ENCODE peak calls at places on chromosomes 6 and 20, in seven cellular contexts. One of them, this sample, is unnamed.

GRCh38 chr6:40947876-40948514 is 91.0 kb downstream of the UNC5CL start:
- DNase-seq in HCT116: no peak
- DNase-seq in H1: no peak
- DNase-seq in HepG2: no peak
- DNase-seq in K562: no peak
- DNase-seq in GM12878: no peak
- DNase-seq in SK-N-SH: no peak
- DNase-seq in this sample: peak

GRCh38 chr6:107638493-107638892 is 148.6 kb downstream of the SOBP start:
- DNase-seq in SK-N-SH: no peak
- DNase-seq in H1: no peak
- DNase-seq in HCT116: no peak
- DNase-seq in K562: no peak
- DNase-seq in GM12878: no peak
- DNase-seq in HepG2: no peak
- DNase-seq in this sample: no peak

GRCh38 chr6:111738156-111738555 is 132.5 kb upstream of the TRAF3IP2 start:
- DNase-seq in GM12878: no peak
- DNase-seq in SK-N-SH: no peak
- DNase-seq in K562: no peak
- DNase-seq in HCT116: no peak
- DNase-seq in HepG2: no peak
- DNase-seq in H1: no peak
- DNase-seq in this sample: no peak

GRCh38 chr20:44022464-44022863 is 107.8 kb downstream of the TOX2 start:
- DNase-seq in HepG2: no peak
- DNase-seq in GM12878: no peak
- DNase-seq in SK-N-SH: no peak
- DNase-seq in H1: no peak
- DNase-seq in K562: no peak
- DNase-seq in HCT116: no peak
- DNase-seq in this sample: no peak

GRCh38 chr6:29651413-29652197 is 5.3 kb upstream of the MOG start:
- DNase-seq in K562: peak
- DNase-seq in HCT116: peak
- DNase-seq in SK-N-SH: peak
- DNase-seq in HepG2: peak
- DNase-seq in H1: no peak
- DNase-seq in GM12878: no peak
- DNase-seq in this sample: no peak

GRCh38 chr6:4085329-4085695 is 6.4 kb upstream of the FAM217A start:
- DNase-seq in GM12878: no peak
- DNase-seq in HepG2: no peak
- DNase-seq in SK-N-SH: no peak
- DNase-seq in K562: no peak
- DNase-seq in H1: no peak
- DNase-seq in HCT116: no peak
- DNase-seq in this sample: no peak

GRCh38 chr6:49054311-49054710 is 408.7 kb downstream of the MMUT start:
- DNase-seq in HCT116: no peak
- DNase-seq in H1: no peak
- DNase-seq in HepG2: no peak
- DNase-seq in SK-N-SH: no peak
- DNase-seq in K562: no peak
- DNase-seq in GM12878: no peak
- DNase-seq in this sample: no peak

GRCh38 chr6:163790296-163790840 is 375.9 kb downstream of the QKI start:
- DNase-seq in GM12878: no peak
- DNase-seq in K562: no peak
- DNase-seq in HCT116: no peak
- DNase-seq in H1: no peak
- DNase-seq in SK-N-SH: no peak
- DNase-seq in HepG2: no peak
- DNase-seq in this sample: no peak

GRCh38 chr6:95417856-95418255 is 159.5 kb upstream of the MANEA start:
- DNase-seq in K562: no peak
- DNase-seq in HCT116: no peak
- DNase-seq in GM12878: no peak
- DNase-seq in SK-N-SH: no peak
- DNase-seq in H1: no peak
- DNase-seq in HepG2: no peak
- DNase-seq in this sample: no peak

GRCh38 chr6:38488876-38489275 is 150.9 kb downstream of the BTBD9 start:
- DNase-seq in HepG2: no peak
- DNase-seq in SK-N-SH: no peak
- DNase-seq in H1: no peak
- DNase-seq in HCT116: no peak
- DNase-seq in K562: no peak
- DNase-seq in GM12878: no peak
- DNase-seq in this sample: no peak

GRCh38 chr6:125262026-125263013 is 39.4 kb downstream of the HDDC2 start:
- DNase-seq in H1: no peak
- DNase-seq in SK-N-SH: no peak
- DNase-seq in K562: no peak
- DNase-seq in HCT116: no peak
- DNase-seq in GM12878: no peak
- DNase-seq in HepG2: no peak
- DNase-seq in this sample: no peak

GRCh38 chr20:16290358-16290757 is 282.9 kb downstream of the KIF16B start:
- DNase-seq in K562: no peak
- DNase-seq in SK-N-SH: no peak
- DNase-seq in GM12878: no peak
- DNase-seq in HCT116: no peak
- DNase-seq in HepG2: no peak
- DNase-seq in H1: no peak
- DNase-seq in this sample: no peak

GRCh38 chr6:42409582-42409981 is 42.1 kb downstream of the TRERF1 start:
- DNase-seq in GM12878: no peak
- DNase-seq in H1: no peak
- DNase-seq in HepG2: no peak
- DNase-seq in K562: no peak
- DNase-seq in HCT116: no peak
- DNase-seq in SK-N-SH: no peak
- DNase-seq in this sample: no peak

GRCh38 chr6:43747734-43748133 is 22.3 kb upstream of the VEGFA start:
- DNase-seq in K562: no peak
- DNase-seq in SK-N-SH: no peak
- DNase-seq in HepG2: no peak
- DNase-seq in GM12878: no peak
- DNase-seq in H1: no peak
- DNase-seq in HCT116: no peak
- DNase-seq in this sample: no peak

GRCh38 chr20:43690943-43691598 is 24.2 kb downstream of the MYBL2 start:
- DNase-seq in HepG2: no peak
- DNase-seq in GM12878: no peak
- DNase-seq in SK-N-SH: no peak
- DNase-seq in K562: peak
- DNase-seq in HCT116: no peak
- DNase-seq in H1: no peak
- DNase-seq in this sample: no peak

GRCh38 chr6:7424967-7425807 is 35.6 kb downstream of the RIOK1 start:
- DNase-seq in HepG2: peak
- DNase-seq in HCT116: peak
- DNase-seq in H1: no peak
- DNase-seq in K562: no peak
- DNase-seq in SK-N-SH: peak
- DNase-seq in GM12878: no peak
- DNase-seq in this sample: no peak

GRCh38 chr6:44462335-44462734 is 74.8 kb downstream of the CDC5L start:
- DNase-seq in HepG2: no peak
- DNase-seq in GM12878: no peak
- DNase-seq in H1: no peak
- DNase-seq in HCT116: no peak
- DNase-seq in SK-N-SH: no peak
- DNase-seq in K562: no peak
- DNase-seq in this sample: no peak

GRCh38 chr20:58550661-58551060 is 35.5 kb upstream of the APCDD1L start:
- DNase-seq in K562: peak
- DNase-seq in SK-N-SH: peak
- DNase-seq in HCT116: no peak
- DNase-seq in H1: no peak
- DNase-seq in GM12878: no peak
- DNase-seq in HepG2: no peak
- DNase-seq in this sample: no peak

GRCh38 chr20:31640259-31640658 is 2.5 kb downstream of the COX4I2 start:
- DNase-seq in HCT116: no peak
- DNase-seq in GM12878: no peak
- DNase-seq in SK-N-SH: no peak
- DNase-seq in H1: no peak
- DNase-seq in HepG2: no peak
- DNase-seq in K562: peak
- DNase-seq in this sample: no peak

GRCh38 chr20:44835661-44836221 is 25.4 kb upstream of the RIMS4 start:
- DNase-seq in GM12878: no peak
- DNase-seq in HepG2: no peak
- DNase-seq in HCT116: no peak
- DNase-seq in SK-N-SH: no peak
- DNase-seq in H1: no peak
- DNase-seq in K562: no peak
- DNase-seq in this sample: no peak

GRCh38 chr20:38825901-38826625 is 20.6 kb downstream of the PPP1R16B start:
- DNase-seq in HCT116: peak
- DNase-seq in GM12878: no peak
- DNase-seq in HepG2: peak
- DNase-seq in H1: no peak
- DNase-seq in K562: no peak
- DNase-seq in SK-N-SH: no peak
- DNase-seq in this sample: no peak

GRCh38 chr6:96301781-96302180 is 219.8 kb upstream of the UFL1 start:
- DNase-seq in HepG2: peak
- DNase-seq in K562: no peak
- DNase-seq in SK-N-SH: no peak
- DNase-seq in GM12878: no peak
- DNase-seq in HCT116: peak
- DNase-seq in H1: no peak
- DNase-seq in this sample: no peak

GRCh38 chr6:141131616-141132015 is 1001.1 kb upstream of the GJE1 start:
- DNase-seq in GM12878: no peak
- DNase-seq in SK-N-SH: no peak
- DNase-seq in H1: no peak
- DNase-seq in K562: no peak
- DNase-seq in HCT116: no peak
- DNase-seq in HepG2: no peak
- DNase-seq in this sample: no peak

GRCh38 chr20:62010551-62011402 is 54.9 kb downstream of the TAF4 start:
- DNase-seq in GM12878: peak
- DNase-seq in K562: peak
- DNase-seq in HCT116: peak
- DNase-seq in SK-N-SH: peak
- DNase-seq in HepG2: peak
- DNase-seq in H1: peak
- DNase-seq in this sample: peak
- TF ChIP-seq YY1 in GM12878: peak
- TF ChIP-seq YY1 in K562: no peak
- TF ChIP-seq YY1 in HCT116: no peak
- TF ChIP-seq YY1 in SK-N-SH: no peak
- TF ChIP-seq YY1 in HepG2: no peak
- TF ChIP-seq YY1 in H1: no peak
- TF ChIP-seq YY1 in this sample: no peak

GRCh38 chr6:119384444-119384843 is 34.9 kb upstream of the MAN1A1 start:
- DNase-seq in H1: no peak
- DNase-seq in HepG2: no peak
- DNase-seq in GM12878: no peak
- DNase-seq in HCT116: no peak
- DNase-seq in SK-N-SH: no peak
- DNase-seq in K562: no peak
- DNase-seq in this sample: no peak

DNA sequence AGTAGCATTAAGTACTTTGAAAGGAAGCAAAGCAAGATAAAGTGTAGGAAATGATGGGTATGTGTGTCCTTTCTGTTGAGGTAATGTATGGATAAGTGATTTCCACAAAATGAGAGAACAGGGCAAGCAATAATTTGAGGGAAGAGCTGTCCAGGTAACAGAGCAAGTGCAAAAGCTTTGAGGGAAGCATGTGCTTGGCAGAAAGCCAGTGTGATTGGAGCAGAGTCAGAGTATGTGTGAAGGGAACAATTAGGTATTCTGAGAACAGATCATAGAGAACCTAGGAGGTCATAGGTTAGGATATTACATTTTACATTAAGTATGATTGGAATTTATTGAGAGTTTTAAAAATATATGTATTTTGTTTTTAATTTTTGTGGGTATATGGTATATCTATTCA is 30.2 kb upstream of the MAN1A1 start:
- DNase-seq in HepG2: no peak
- DNase-seq in HCT116: no peak
- DNase-seq in SK-N-SH: no peak
- DNase-seq in H1: no peak
- DNase-seq in K562: no peak
- DNase-seq in GM12878: no peak
- DNase-seq in this sample: no peak
- H3K4me3 ChIP-seq in HepG2: no peak
- H3K4me3 ChIP-seq in HCT116: no peak
- H3K4me3 ChIP-seq in SK-N-SH: no peak
- H3K4me3 ChIP-seq in H1: no peak
- H3K4me3 ChIP-seq in K562: no peak
- H3K4me3 ChIP-seq in GM12878: no peak
- H3K4me3 ChIP-seq in this sample: no peak

GRCh38 chr20:40008177-40008576 is 680.9 kb downstream of the MAFB start:
- DNase-seq in HCT116: no peak
- DNase-seq in K562: no peak
- DNase-seq in H1: no peak
- DNase-seq in GM12878: no peak
- DNase-seq in SK-N-SH: no peak
- DNase-seq in HepG2: no peak
- DNase-seq in this sample: no peak
- TF ChIP-seq YY1 in HCT116: no peak
- TF ChIP-seq YY1 in K562: no peak
- TF ChIP-seq YY1 in H1: no peak
- TF ChIP-seq YY1 in GM12878: no peak
- TF ChIP-seq YY1 in SK-N-SH: no peak
- TF ChIP-seq YY1 in HepG2: no peak
- TF ChIP-seq YY1 in this sample: no peak

GRCh38 chr20:406200-407096 is 1.7 kb upstream of the RBCK1 start:
- DNase-seq in SK-N-SH: no peak
- DNase-seq in HCT116: no peak
- DNase-seq in K562: no peak
- DNase-seq in HepG2: no peak
- DNase-seq in H1: no peak
- DNase-seq in GM12878: no peak
- DNase-seq in this sample: no peak
- H3K4me3 ChIP-seq in SK-N-SH: no peak
- H3K4me3 ChIP-seq in HCT116: peak
- H3K4me3 ChIP-seq in K562: peak
- H3K4me3 ChIP-seq in HepG2: peak
- H3K4me3 ChIP-seq in H1: peak
- H3K4me3 ChIP-seq in GM12878: peak
- H3K4me3 ChIP-seq in this sample: peak

This sample was measured in NT2/D1.